ENCODE peak calls at places on chromosomes 3 and 15, in four cellular contexts. One of them, this sample, is unnamed.

GRCh38 chr15:27095809-27096580 is 125.0 kb downstream of the GABRG3 start:
- DNase-seq in GM13977: no peak
- DNase-seq in CD8-positive, alpha-beta memory T cell: no peak
- DNase-seq in MV-4-11: no peak
- DNase-seq in this sample: no peak

GRCh38 chr15:31027948-31028586 is 36.6 kb upstream of the MTMR10 start:
- DNase-seq in GM13977: no peak
- DNase-seq in CD8-positive, alpha-beta memory T cell: no peak
- DNase-seq in MV-4-11: no peak
- DNase-seq in this sample: no peak

GRCh38 chr15:67819636-67820035 is 5.7 kb upstream of the SKOR1 start:
- DNase-seq in GM13977: no peak
- DNase-seq in CD8-positive, alpha-beta memory T cell: no peak
- DNase-seq in MV-4-11: no peak
- DNase-seq in this sample: no peak

GRCh38 chr3:185822221-185822956 is 2.5 kb downstream of the IGF2BP2 start:
- DNase-seq in GM13977: no peak
- DNase-seq in CD8-positive, alpha-beta memory T cell: no peak
- DNase-seq in MV-4-11: peak; percentile 26
- DNase-seq in this sample: no peak

GRCh38 chr3:155416500-155417118 is 123.1 kb upstream of the STRIT1 start:
- DNase-seq in GM13977: no peak
- DNase-seq in CD8-positive, alpha-beta memory T cell: no peak
- DNase-seq in MV-4-11: no peak
- DNase-seq in this sample: no peak

GRCh38 chr3:151210676-151211381 is 7.8 kb upstream of the GPR171 start:
- DNase-seq in GM13977: no peak
- DNase-seq in CD8-positive, alpha-beta memory T cell: no peak
- DNase-seq in MV-4-11: peak; percentile 72
- DNase-seq in this sample: peak; percentile 39

GRCh38 chr3:175304437-175304836 is 445.3 kb downstream of the NAALADL2 start:
- DNase-seq in GM13977: no peak
- DNase-seq in CD8-positive, alpha-beta memory T cell: no peak
- DNase-seq in MV-4-11: no peak
- DNase-seq in this sample: no peak

GRCh38 chr3:171838218-171838720 is 4.9 kb upstream of the TMEM212 start:
- DNase-seq in GM13977: no peak
- DNase-seq in CD8-positive, alpha-beta memory T cell: no peak
- DNase-seq in MV-4-11: peak; percentile 93
- DNase-seq in this sample: no peak

GRCh38 chr3:18010001-18010400 is 267.6 kb upstream of the TBC1D5 start:
- DNase-seq in GM13977: no peak
- DNase-seq in CD8-positive, alpha-beta memory T cell: no peak
- DNase-seq in MV-4-11: peak; percentile 91
- DNase-seq in this sample: no peak

GRCh38 chr3:157611176-157611575 is 108.0 kb upstream of the VEPH1 start:
- DNase-seq in GM13977: no peak
- DNase-seq in CD8-positive, alpha-beta memory T cell: no peak
- DNase-seq in MV-4-11: peak; percentile 79
- DNase-seq in this sample: peak; percentile 77

GRCh38 chr15:70778258-70779076 is 15.1 kb upstream of the UACA start:
- DNase-seq in GM13977: no peak
- DNase-seq in CD8-positive, alpha-beta memory T cell: no peak
- DNase-seq in MV-4-11: no peak
- DNase-seq in this sample: no peak

GRCh38 chr15:95021816-95022215 is 790.5 kb downstream of the MCTP2 start:
- DNase-seq in GM13977: no peak
- DNase-seq in CD8-positive, alpha-beta memory T cell: no peak
- DNase-seq in MV-4-11: no peak
- DNase-seq in this sample: no peak

GRCh38 chr3:47266709-47267489 is 15.7 kb downstream of the KIF9 start:
- DNase-seq in GM13977: peak; percentile 65
- DNase-seq in CD8-positive, alpha-beta memory T cell: peak; percentile 69
- DNase-seq in MV-4-11: peak; percentile 96
- DNase-seq in this sample: peak; percentile 86

GRCh38 chr15:101240364-101240763 is 11.5 kb downstream of the CHSY1 start:
- DNase-seq in GM13977: no peak
- DNase-seq in CD8-positive, alpha-beta memory T cell: no peak
- DNase-seq in MV-4-11: no peak
- DNase-seq in this sample: no peak

GRCh38 chr3:114624047-114624445 is 330.2 kb downstream of the TIGIT start:
- DNase-seq in GM13977: no peak
- DNase-seq in CD8-positive, alpha-beta memory T cell: no peak
- DNase-seq in MV-4-11: no peak
- DNase-seq in this sample: no peak

GRCh38 chr3:122519693-122520092 is 5.0 kb upstream of the KPNA1 start:
- DNase-seq in GM13977: no peak
- DNase-seq in CD8-positive, alpha-beta memory T cell: no peak
- DNase-seq in MV-4-11: peak; percentile 48
- DNase-seq in this sample: no peak

GRCh38 chr3:135982922-135983581 is 17.5 kb downstream of the PPP2R3A start:
- DNase-seq in GM13977: no peak
- DNase-seq in CD8-positive, alpha-beta memory T cell: no peak
- DNase-seq in MV-4-11: no peak
- DNase-seq in this sample: no peak

GRCh38 chr3:119236756-119237155 is 3.9 kb downstream of the B4GALT4 start:
- DNase-seq in GM13977: no peak
- DNase-seq in CD8-positive, alpha-beta memory T cell: no peak
- DNase-seq in MV-4-11: peak; percentile 37
- DNase-seq in this sample: no peak

GRCh38 chr3:183762304-183762703 is 63.1 kb downstream of the MAP6D1 start:
- DNase-seq in GM13977: no peak
- DNase-seq in CD8-positive, alpha-beta memory T cell: no peak
- DNase-seq in MV-4-11: no peak
- DNase-seq in this sample: no peak

GRCh38 chr3:188905991-188906635 is 265.7 kb upstream of the TPRG1 start:
- DNase-seq in GM13977: no peak
- DNase-seq in CD8-positive, alpha-beta memory T cell: no peak
- DNase-seq in MV-4-11: no peak
- DNase-seq in this sample: no peak

GRCh38 chr3:88408935-88409334 is 259.2 kb downstream of the C3orf38 start:
- DNase-seq in GM13977: no peak
- DNase-seq in CD8-positive, alpha-beta memory T cell: no peak
- DNase-seq in MV-4-11: no peak
- DNase-seq in this sample: no peak

GRCh38 chr3:177680442-177680821 is 483.1 kb upstream of the TBL1XR1 start:
- DNase-seq in GM13977: no peak
- DNase-seq in CD8-positive, alpha-beta memory T cell: no peak
- DNase-seq in MV-4-11: no peak
- DNase-seq in this sample: no peak

GRCh38 chr3:61315874-61316273 is 64.6 kb upstream of the FHIT start:
- DNase-seq in GM13977: no peak
- DNase-seq in CD8-positive, alpha-beta memory T cell: no peak
- DNase-seq in MV-4-11: no peak
- DNase-seq in this sample: peak; percentile 43

GRCh38 chr3:112530573-112530972 is 31.2 kb downstream of the ATG3 start:
- DNase-seq in GM13977: no peak
- DNase-seq in CD8-positive, alpha-beta memory T cell: no peak
- DNase-seq in MV-4-11: no peak
- DNase-seq in this sample: no peak

GRCh38 chr3:112456147-112456546 is 43.1 kb downstream of the BTLA start:
- DNase-seq in GM13977: no peak
- DNase-seq in CD8-positive, alpha-beta memory T cell: no peak
- DNase-seq in MV-4-11: no peak
- DNase-seq in this sample: no peak

This sample was measured in Kasumi-1.